ENCODE peak calls at places on chromosomes 6 and 20, in six cellular contexts. One of them, this sample, is unnamed.

GRCh38 chr6:5175195-5175594 is 85.6 kb downstream of the LYRM4 start:
- DNase-seq in kidney epithelial cell: no peak
- DNase-seq in upper lobe of right lung: no peak
- DNase-seq in fibroblast of mammary gland: peak
- DNase-seq in psoas muscle: no peak
- DNase-seq in A673: peak
- DNase-seq in this sample: no peak

GRCh38 chr6:150684715-150685459 is 85.2 kb downstream of the PLEKHG1 start:
- DNase-seq in A673: no peak
- DNase-seq in upper lobe of right lung: no peak
- DNase-seq in kidney epithelial cell: no peak
- DNase-seq in fibroblast of mammary gland: no peak
- DNase-seq in psoas muscle: no peak
- DNase-seq in this sample: no peak

GRCh38 chr20:35271073-35271882 is 6.6 kb downstream of the MMP24OS start:
- DNase-seq in kidney epithelial cell: no peak
- DNase-seq in upper lobe of right lung: no peak
- DNase-seq in fibroblast of mammary gland: no peak
- DNase-seq in psoas muscle: no peak
- DNase-seq in A673: no peak
- DNase-seq in this sample: no peak

GRCh38 chr6:132948889-132949288 is 134.5 kb downstream of the RPS12 start:
- DNase-seq in upper lobe of right lung: no peak
- DNase-seq in kidney epithelial cell: no peak
- DNase-seq in A673: no peak
- DNase-seq in fibroblast of mammary gland: no peak
- DNase-seq in psoas muscle: no peak
- DNase-seq in this sample: no peak

GRCh38 chr20:31617432-31618104 is 12.5 kb downstream of the ID1 start:
- DNase-seq in kidney epithelial cell: no peak
- DNase-seq in psoas muscle: no peak
- DNase-seq in upper lobe of right lung: no peak
- DNase-seq in A673: no peak
- DNase-seq in fibroblast of mammary gland: no peak
- DNase-seq in this sample: no peak

GRCh38 chr20:24942679-24943078 is 6.4 kb upstream of the CST7 start:
- DNase-seq in A673: no peak
- DNase-seq in fibroblast of mammary gland: no peak
- DNase-seq in psoas muscle: no peak
- DNase-seq in upper lobe of right lung: no peak
- DNase-seq in kidney epithelial cell: no peak
- DNase-seq in this sample: no peak

GRCh38 chr6:121647905-121648304 is 212.5 kb downstream of the GJA1 start:
- DNase-seq in psoas muscle: no peak
- DNase-seq in kidney epithelial cell: no peak
- DNase-seq in upper lobe of right lung: no peak
- DNase-seq in A673: no peak
- DNase-seq in fibroblast of mammary gland: peak
- DNase-seq in this sample: peak

GRCh38 chr6:78781001-78781400 is 86.3 kb upstream of the IRAK1BP1 start:
- DNase-seq in upper lobe of right lung: no peak
- DNase-seq in kidney epithelial cell: no peak
- DNase-seq in fibroblast of mammary gland: no peak
- DNase-seq in A673: no peak
- DNase-seq in psoas muscle: no peak
- DNase-seq in this sample: no peak

GRCh38 chr6:42135161-42135560 is 7.3 kb downstream of the C6orf132 start:
- DNase-seq in upper lobe of right lung: no peak
- DNase-seq in kidney epithelial cell: no peak
- DNase-seq in psoas muscle: no peak
- DNase-seq in fibroblast of mammary gland: no peak
- DNase-seq in A673: no peak
- DNase-seq in this sample: no peak

GRCh38 chr20:62206388-62206775 is 13.7 kb downstream of the HRH3 start:
- DNase-seq in upper lobe of right lung: no peak
- DNase-seq in A673: no peak
- DNase-seq in fibroblast of mammary gland: no peak
- DNase-seq in kidney epithelial cell: no peak
- DNase-seq in psoas muscle: no peak
- DNase-seq in this sample: no peak

GRCh38 chr6:84641076-84641475 is 123.3 kb downstream of the TBX18 start:
- DNase-seq in A673: no peak
- DNase-seq in upper lobe of right lung: no peak
- DNase-seq in kidney epithelial cell: no peak
- DNase-seq in psoas muscle: no peak
- DNase-seq in fibroblast of mammary gland: no peak
- DNase-seq in this sample: no peak

GRCh38 chr6:45479834-45480696 is 102.3 kb upstream of the SUPT3H start:
- DNase-seq in psoas muscle: no peak
- DNase-seq in fibroblast of mammary gland: peak
- DNase-seq in upper lobe of right lung: no peak
- DNase-seq in A673: peak
- DNase-seq in kidney epithelial cell: peak
- DNase-seq in this sample: peak

GRCh38 chr6:111601875-111602274 is 3.8 kb downstream of the TRAF3IP2 start:
- DNase-seq in A673: no peak
- DNase-seq in psoas muscle: no peak
- DNase-seq in kidney epithelial cell: no peak
- DNase-seq in upper lobe of right lung: no peak
- DNase-seq in fibroblast of mammary gland: peak
- DNase-seq in this sample: no peak

GRCh38 chr6:53018443-53018842 is 23.4 kb upstream of the GSTA4 start:
- DNase-seq in kidney epithelial cell: no peak
- DNase-seq in A673: no peak
- DNase-seq in fibroblast of mammary gland: no peak
- DNase-seq in upper lobe of right lung: no peak
- DNase-seq in psoas muscle: no peak
- DNase-seq in this sample: no peak

GRCh38 chr20:23493172-23493772 is 2.4 kb downstream of the CST8 start:
- DNase-seq in upper lobe of right lung: no peak
- DNase-seq in fibroblast of mammary gland: no peak
- DNase-seq in A673: no peak
- DNase-seq in psoas muscle: no peak
- DNase-seq in kidney epithelial cell: no peak
- DNase-seq in this sample: no peak

GRCh38 chr20:24531626-24532419 is 62.4 kb downstream of the SYNDIG1 start:
- DNase-seq in kidney epithelial cell: no peak
- DNase-seq in A673: no peak
- DNase-seq in upper lobe of right lung: no peak
- DNase-seq in psoas muscle: no peak
- DNase-seq in fibroblast of mammary gland: no peak
- DNase-seq in this sample: no peak

GRCh38 chr20:38119446-38119845 is 45.6 kb downstream of the TGM2 start:
- DNase-seq in upper lobe of right lung: no peak
- DNase-seq in psoas muscle: no peak
- DNase-seq in fibroblast of mammary gland: no peak
- DNase-seq in A673: no peak
- DNase-seq in kidney epithelial cell: no peak
- DNase-seq in this sample: no peak

GRCh38 chr20:10309326-10309725 is 90.7 kb downstream of the SNAP25 start:
- DNase-seq in kidney epithelial cell: peak
- DNase-seq in upper lobe of right lung: no peak
- DNase-seq in A673: no peak
- DNase-seq in psoas muscle: no peak
- DNase-seq in fibroblast of mammary gland: peak
- DNase-seq in this sample: peak

GRCh38 chr20:33024609-33025317 is 6.7 kb upstream of the BPIFB6 start:
- DNase-seq in fibroblast of mammary gland: no peak
- DNase-seq in psoas muscle: no peak
- DNase-seq in upper lobe of right lung: no peak
- DNase-seq in A673: no peak
- DNase-seq in kidney epithelial cell: no peak
- DNase-seq in this sample: no peak

GRCh38 chr20:22604815-22605214 is 20.4 kb upstream of the FOXA2 start:
- DNase-seq in upper lobe of right lung: no peak
- DNase-seq in A673: no peak
- DNase-seq in fibroblast of mammary gland: no peak
- DNase-seq in psoas muscle: no peak
- DNase-seq in kidney epithelial cell: no peak
- DNase-seq in this sample: no peak

GRCh38 chr6:30357678-30358339 is 12.9 kb downstream of the RPP21 start:
- DNase-seq in upper lobe of right lung: no peak
- DNase-seq in A673: peak
- DNase-seq in psoas muscle: no peak
- DNase-seq in kidney epithelial cell: peak
- DNase-seq in fibroblast of mammary gland: peak
- DNase-seq in this sample: peak

GRCh38 chr6:30752164-30752927 is 8.0 kb upstream of the IER3 start:
- DNase-seq in psoas muscle: peak
- DNase-seq in kidney epithelial cell: peak
- DNase-seq in A673: peak
- DNase-seq in fibroblast of mammary gland: peak
- DNase-seq in upper lobe of right lung: peak
- DNase-seq in this sample: peak

GRCh38 chr20:49325981-49326380 is 48.1 kb upstream of the ZNFX1 start:
- DNase-seq in kidney epithelial cell: no peak
- DNase-seq in upper lobe of right lung: no peak
- DNase-seq in fibroblast of mammary gland: peak
- DNase-seq in A673: no peak
- DNase-seq in psoas muscle: no peak
- DNase-seq in this sample: no peak

GRCh38 chr20:49320460-49320859 is 42.6 kb upstream of the ZNFX1 start:
- DNase-seq in A673: peak
- DNase-seq in kidney epithelial cell: no peak
- DNase-seq in upper lobe of right lung: no peak
- DNase-seq in fibroblast of mammary gland: peak
- DNase-seq in psoas muscle: no peak
- DNase-seq in this sample: peak

GRCh38 chr20:49319204-49319809 is 41.5 kb upstream of the ZNFX1 start:
- DNase-seq in fibroblast of mammary gland: no peak
- DNase-seq in kidney epithelial cell: no peak
- DNase-seq in psoas muscle: no peak
- DNase-seq in A673: no peak
- DNase-seq in upper lobe of right lung: no peak
- DNase-seq in this sample: no peak

GRCh38 chr20:49324306-49324705 is 46.4 kb upstream of the ZNFX1 start:
- DNase-seq in fibroblast of mammary gland: no peak
- DNase-seq in upper lobe of right lung: no peak
- DNase-seq in kidney epithelial cell: no peak
- DNase-seq in psoas muscle: no peak
- DNase-seq in A673: no peak
- DNase-seq in this sample: no peak

GRCh38 chr20:49323622-49324238 is 45.9 kb upstream of the ZNFX1 start:
- DNase-seq in A673: peak
- DNase-seq in psoas muscle: no peak
- DNase-seq in fibroblast of mammary gland: peak
- DNase-seq in kidney epithelial cell: peak
- DNase-seq in upper lobe of right lung: no peak
- DNase-seq in this sample: no peak
- TF ChIP-seq CTCF in A673: peak
- TF ChIP-seq CTCF in psoas muscle: no peak
- TF ChIP-seq CTCF in fibroblast of mammary gland: peak
- TF ChIP-seq CTCF in kidney epithelial cell: peak
- TF ChIP-seq CTCF in upper lobe of right lung: peak
- TF ChIP-seq CTCF in this sample: peak

DNA sequence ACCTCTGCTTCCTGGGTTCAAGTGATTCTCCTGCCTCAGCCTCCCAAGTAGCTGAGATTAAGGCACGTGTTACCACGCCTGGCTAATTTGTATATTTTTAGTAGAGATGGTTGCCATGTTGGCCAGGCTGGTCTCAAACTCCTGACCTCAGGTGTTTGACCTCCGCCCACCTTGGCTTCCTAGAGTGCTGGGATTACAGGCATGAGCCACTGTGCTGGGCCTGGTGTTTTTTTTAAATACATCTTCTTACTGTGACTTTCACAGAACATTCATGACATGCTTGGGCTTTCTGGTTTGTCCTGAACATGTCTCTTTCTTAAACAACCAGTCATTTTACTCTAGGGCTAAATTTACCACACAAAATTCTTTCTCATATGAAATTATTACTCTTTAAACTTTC is 34.7 kb upstream of the FAM8A1 start:
- DNase-seq in psoas muscle: no peak
- DNase-seq in A673: no peak
- DNase-seq in upper lobe of right lung: no peak
- DNase-seq in fibroblast of mammary gland: no peak
- DNase-seq in kidney epithelial cell: no peak
- DNase-seq in this sample: no peak
- H3K4me3 ChIP-seq in psoas muscle: no peak
- H3K4me3 ChIP-seq in A673: no peak
- H3K4me3 ChIP-seq in upper lobe of right lung: no peak
- H3K4me3 ChIP-seq in fibroblast of mammary gland: no peak
- H3K4me3 ChIP-seq in kidney epithelial cell: no peak
- H3K4me3 ChIP-seq in this sample: no peak

DNA sequence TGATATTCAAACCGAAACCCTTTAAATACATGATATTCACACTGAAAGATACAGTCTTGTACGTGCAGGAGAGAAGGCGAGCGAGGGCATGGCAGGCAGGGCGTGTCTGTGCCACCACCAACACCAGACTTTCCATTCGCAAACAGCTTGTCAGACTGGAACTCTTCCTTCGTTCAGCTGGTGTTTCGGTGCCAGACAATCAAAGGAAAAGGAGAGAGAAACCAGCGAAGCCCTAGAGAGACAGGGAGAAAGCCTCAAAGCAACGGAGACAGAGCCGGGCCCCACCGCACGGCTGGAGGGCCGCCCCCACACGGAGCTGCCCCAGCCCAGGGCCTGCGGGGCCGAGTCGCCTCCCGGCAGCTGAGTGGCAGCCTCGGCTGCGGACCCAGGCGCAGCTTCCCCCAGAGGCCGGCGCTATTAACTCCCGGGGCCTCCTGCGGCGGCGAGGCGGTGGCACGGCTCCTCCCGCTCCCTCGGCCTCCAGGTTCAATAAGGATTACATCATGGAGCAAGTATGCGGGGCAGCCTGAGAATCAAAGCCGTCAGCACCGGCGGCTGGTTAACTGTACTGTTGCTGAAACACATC is 32.1 kb upstream of the NR2E1 start:
- DNase-seq in fibroblast of mammary gland: peak
- DNase-seq in A673: peak
- DNase-seq in kidney epithelial cell: peak
- DNase-seq in psoas muscle: peak
- DNase-seq in upper lobe of right lung: peak
- DNase-seq in this sample: peak
- TF ChIP-seq CTCF in fibroblast of mammary gland: no peak
- TF ChIP-seq CTCF in A673: no peak
- TF ChIP-seq CTCF in kidney epithelial cell: no peak
- TF ChIP-seq CTCF in psoas muscle: peak
- TF ChIP-seq CTCF in upper lobe of right lung: no peak
- TF ChIP-seq CTCF in this sample: no peak

DNA sequence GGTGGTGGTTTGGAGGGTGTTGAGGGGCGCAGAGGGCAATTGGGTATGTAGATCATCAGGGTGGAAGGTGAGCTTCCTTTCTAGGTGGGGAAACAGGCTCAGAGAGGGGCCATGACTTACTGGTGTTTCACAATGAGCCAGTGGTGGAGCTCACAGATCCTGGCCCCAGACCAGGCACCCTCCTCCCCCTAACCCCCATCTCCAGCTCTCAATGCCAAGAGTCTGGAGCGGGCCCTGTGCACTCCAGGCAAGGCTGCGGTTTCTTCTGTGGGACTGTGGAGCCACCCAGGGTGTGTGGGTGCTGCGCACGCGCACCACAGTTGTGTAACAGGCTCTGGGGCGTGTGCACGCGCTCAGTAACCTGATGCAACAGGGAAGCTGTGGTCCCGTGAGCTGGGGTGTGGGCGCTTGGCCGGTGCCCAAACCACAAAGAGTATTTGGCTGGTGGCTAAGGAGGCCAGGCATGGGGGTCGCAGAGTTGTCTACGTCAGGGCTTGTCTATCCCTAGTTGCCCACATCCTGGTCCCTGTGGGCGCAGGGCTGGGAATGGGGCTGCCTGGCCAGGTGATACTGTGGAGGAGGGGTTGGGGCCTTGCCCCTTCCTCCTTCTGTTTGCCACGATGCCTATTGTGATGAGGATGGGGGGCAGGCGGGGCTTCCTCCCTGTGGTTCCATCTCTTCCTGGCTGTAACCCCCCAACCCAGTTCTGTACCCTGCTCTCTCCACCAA is 37.5 kb upstream of the MRPS18A start:
- DNase-seq in A673: peak
- DNase-seq in fibroblast of mammary gland: peak
- DNase-seq in kidney epithelial cell: peak
- DNase-seq in upper lobe of right lung: peak
- DNase-seq in psoas muscle: peak
- DNase-seq in this sample: peak
- H3K4me3 ChIP-seq in A673: no peak
- H3K4me3 ChIP-seq in fibroblast of mammary gland: no peak
- H3K4me3 ChIP-seq in kidney epithelial cell: no peak
- H3K4me3 ChIP-seq in upper lobe of right lung: no peak
- H3K4me3 ChIP-seq in psoas muscle: no peak
- H3K4me3 ChIP-seq in this sample: no peak

This sample was measured in retinal pigment epithelial cell.